ENCODE peak calls at places on chromosomes 1 and 21, in nine cellular contexts. One of them, this sample, is unnamed.

GRCh38 chr1:11691302-11691914 is at the start of gene DRAXIN:
- DNase-seq in Peyer's patch: no peak
- DNase-seq in heart left ventricle: no peak
- DNase-seq in CD4-positive, CD25-positive, alpha-beta regulatory T cell: no peak
- DNase-seq in transverse colon: no peak
- DNase-seq in lung: no peak
- DNase-seq in CD8-positive, alpha-beta memory T cell: no peak
- DNase-seq in Panc1: no peak
- DNase-seq in thoracic aorta: no peak
- DNase-seq in this sample: no peak

GRCh38 chr1:75616436-75617433 is 5.8 kb upstream of the SLC44A5 start:
- DNase-seq in thoracic aorta: no peak
- DNase-seq in lung: no peak
- DNase-seq in heart left ventricle: no peak
- DNase-seq in CD4-positive, CD25-positive, alpha-beta regulatory T cell: no peak
- DNase-seq in CD8-positive, alpha-beta memory T cell: no peak
- DNase-seq in Peyer's patch: peak; percentile 46
- DNase-seq in transverse colon: no peak
- DNase-seq in Panc1: no peak
- DNase-seq in this sample: no peak

GRCh38 chr1:231359113-231359512 is 21.0 kb downstream of the SPRTN start:
- DNase-seq in Panc1: no peak
- DNase-seq in lung: no peak
- DNase-seq in CD8-positive, alpha-beta memory T cell: no peak
- DNase-seq in heart left ventricle: no peak
- DNase-seq in Peyer's patch: no peak
- DNase-seq in thoracic aorta: no peak
- DNase-seq in transverse colon: no peak
- DNase-seq in CD4-positive, CD25-positive, alpha-beta regulatory T cell: no peak
- DNase-seq in this sample: no peak

GRCh38 chr1:30405081-30405480 is 318.3 kb downstream of the MATN1 start:
- DNase-seq in heart left ventricle: no peak
- DNase-seq in CD4-positive, CD25-positive, alpha-beta regulatory T cell: no peak
- DNase-seq in Panc1: no peak
- DNase-seq in thoracic aorta: no peak
- DNase-seq in CD8-positive, alpha-beta memory T cell: no peak
- DNase-seq in transverse colon: no peak
- DNase-seq in lung: no peak
- DNase-seq in Peyer's patch: peak; percentile 14
- DNase-seq in this sample: no peak

GRCh38 chr1:10339815-10340214 is 59.0 kb upstream of the PGD start:
- DNase-seq in Panc1: no peak
- DNase-seq in lung: no peak
- DNase-seq in CD8-positive, alpha-beta memory T cell: no peak
- DNase-seq in thoracic aorta: no peak
- DNase-seq in CD4-positive, CD25-positive, alpha-beta regulatory T cell: no peak
- DNase-seq in heart left ventricle: peak; percentile 67
- DNase-seq in transverse colon: peak; percentile 10
- DNase-seq in Peyer's patch: no peak
- DNase-seq in this sample: no peak

GRCh38 chr1:112461200-112461871 is 47.4 kb upstream of the WNT2B start:
- DNase-seq in CD4-positive, CD25-positive, alpha-beta regulatory T cell: no peak
- DNase-seq in thoracic aorta: no peak
- DNase-seq in CD8-positive, alpha-beta memory T cell: no peak
- DNase-seq in lung: peak; percentile 46
- DNase-seq in transverse colon: no peak
- DNase-seq in Peyer's patch: no peak
- DNase-seq in heart left ventricle: no peak
- DNase-seq in Panc1: no peak
- DNase-seq in this sample: no peak

GRCh38 chr1:201791775-201792166 is 37.2 kb upstream of the IPO9 start:
- DNase-seq in Panc1: no peak
- DNase-seq in CD8-positive, alpha-beta memory T cell: no peak
- DNase-seq in lung: no peak
- DNase-seq in transverse colon: no peak
- DNase-seq in Peyer's patch: no peak
- DNase-seq in thoracic aorta: peak; percentile 68
- DNase-seq in heart left ventricle: peak; percentile 52
- DNase-seq in CD4-positive, CD25-positive, alpha-beta regulatory T cell: no peak
- DNase-seq in this sample: no peak

GRCh38 chr1:216606047-216606637 is 117.1 kb downstream of the ESRRG start:
- DNase-seq in Panc1: no peak
- DNase-seq in CD4-positive, CD25-positive, alpha-beta regulatory T cell: no peak
- DNase-seq in lung: no peak
- DNase-seq in thoracic aorta: no peak
- DNase-seq in CD8-positive, alpha-beta memory T cell: no peak
- DNase-seq in Peyer's patch: no peak
- DNase-seq in heart left ventricle: no peak
- DNase-seq in transverse colon: no peak
- DNase-seq in this sample: no peak

GRCh38 chr1:42140191-42140590 is 13.0 kb upstream of the GUCA2B start:
- DNase-seq in CD4-positive, CD25-positive, alpha-beta regulatory T cell: no peak
- DNase-seq in lung: no peak
- DNase-seq in Panc1: no peak
- DNase-seq in thoracic aorta: no peak
- DNase-seq in CD8-positive, alpha-beta memory T cell: no peak
- DNase-seq in transverse colon: no peak
- DNase-seq in Peyer's patch: no peak
- DNase-seq in heart left ventricle: no peak
- DNase-seq in this sample: no peak

GRCh38 chr1:221045842-221046831 is 166.9 kb downstream of the HLX start:
- DNase-seq in thoracic aorta: no peak
- DNase-seq in Peyer's patch: no peak
- DNase-seq in Panc1: peak; percentile 12
- DNase-seq in transverse colon: no peak
- DNase-seq in heart left ventricle: no peak
- DNase-seq in lung: no peak
- DNase-seq in CD8-positive, alpha-beta memory T cell: no peak
- DNase-seq in CD4-positive, CD25-positive, alpha-beta regulatory T cell: no peak
- DNase-seq in this sample: no peak

GRCh38 chr21:37915941-37916794 is at the start of gene KCNJ6:
- DNase-seq in CD4-positive, CD25-positive, alpha-beta regulatory T cell: no peak
- DNase-seq in heart left ventricle: no peak
- DNase-seq in Peyer's patch: no peak
- DNase-seq in thoracic aorta: no peak
- DNase-seq in CD8-positive, alpha-beta memory T cell: no peak
- DNase-seq in transverse colon: no peak
- DNase-seq in lung: no peak
- DNase-seq in Panc1: no peak
- DNase-seq in this sample: no peak

GRCh38 chr1:217747156-217747769 is 116.1 kb downstream of the SPATA17 start:
- DNase-seq in CD8-positive, alpha-beta memory T cell: no peak
- DNase-seq in heart left ventricle: no peak
- DNase-seq in lung: no peak
- DNase-seq in CD4-positive, CD25-positive, alpha-beta regulatory T cell: peak; percentile 22
- DNase-seq in Peyer's patch: no peak
- DNase-seq in thoracic aorta: no peak
- DNase-seq in Panc1: peak; percentile 4
- DNase-seq in transverse colon: no peak
- DNase-seq in this sample: no peak

GRCh38 chr1:31689821-31690220 is 14.0 kb downstream of the COL16A1 start:
- DNase-seq in heart left ventricle: no peak
- DNase-seq in CD8-positive, alpha-beta memory T cell: no peak
- DNase-seq in CD4-positive, CD25-positive, alpha-beta regulatory T cell: no peak
- DNase-seq in transverse colon: no peak
- DNase-seq in Panc1: no peak
- DNase-seq in thoracic aorta: no peak
- DNase-seq in lung: no peak
- DNase-seq in Peyer's patch: no peak
- DNase-seq in this sample: no peak

GRCh38 chr1:220734571-220735326 is 13.4 kb upstream of the MTARC2 start:
- DNase-seq in thoracic aorta: no peak
- DNase-seq in transverse colon: peak; percentile 26
- DNase-seq in CD4-positive, CD25-positive, alpha-beta regulatory T cell: no peak
- DNase-seq in Panc1: no peak
- DNase-seq in heart left ventricle: no peak
- DNase-seq in Peyer's patch: no peak
- DNase-seq in lung: peak; percentile 44
- DNase-seq in CD8-positive, alpha-beta memory T cell: no peak
- DNase-seq in this sample: no peak

GRCh38 chr21:41707231-41707988 is 59.4 kb downstream of the RIPK4 start:
- DNase-seq in heart left ventricle: no peak
- DNase-seq in Peyer's patch: peak; percentile 69
- DNase-seq in Panc1: no peak
- DNase-seq in lung: no peak
- DNase-seq in thoracic aorta: no peak
- DNase-seq in CD4-positive, CD25-positive, alpha-beta regulatory T cell: no peak
- DNase-seq in CD8-positive, alpha-beta memory T cell: no peak
- DNase-seq in transverse colon: no peak
- DNase-seq in this sample: no peak

GRCh38 chr1:109495738-109496137 is 1.8 kb downstream of the CYB561D1 start:
- DNase-seq in Panc1: no peak
- DNase-seq in transverse colon: no peak
- DNase-seq in lung: no peak
- DNase-seq in CD4-positive, CD25-positive, alpha-beta regulatory T cell: no peak
- DNase-seq in CD8-positive, alpha-beta memory T cell: no peak
- DNase-seq in heart left ventricle: no peak
- DNase-seq in thoracic aorta: no peak
- DNase-seq in Peyer's patch: no peak
- DNase-seq in this sample: no peak

GRCh38 chr1:31944205-31945089 is 6.3 kb upstream of the PTP4A2 start:
- DNase-seq in heart left ventricle: peak; percentile 89
- DNase-seq in Peyer's patch: peak; percentile 92
- DNase-seq in CD8-positive, alpha-beta memory T cell: peak; percentile 66
- DNase-seq in Panc1: no peak
- DNase-seq in CD4-positive, CD25-positive, alpha-beta regulatory T cell: peak; percentile 95
- DNase-seq in lung: peak; percentile 92
- DNase-seq in thoracic aorta: peak; percentile 60
- DNase-seq in transverse colon: peak; percentile 96
- DNase-seq in this sample: peak; percentile 79

GRCh38 chr21:31772674-31773555 is 41.0 kb upstream of the SCAF4 start:
- DNase-seq in Panc1: no peak
- DNase-seq in CD8-positive, alpha-beta memory T cell: no peak
- DNase-seq in heart left ventricle: no peak
- DNase-seq in Peyer's patch: no peak
- DNase-seq in transverse colon: no peak
- DNase-seq in lung: no peak
- DNase-seq in CD4-positive, CD25-positive, alpha-beta regulatory T cell: no peak
- DNase-seq in thoracic aorta: no peak
- DNase-seq in this sample: no peak
- H3K4me3 ChIP-seq in Panc1: no peak overlapping the region
- H3K4me3 ChIP-seq in CD8-positive, alpha-beta memory T cell: no peak overlapping the region
- H3K4me3 ChIP-seq in heart left ventricle: no peak overlapping the region
- H3K4me3 ChIP-seq in Peyer's patch: no peak overlapping the region
- H3K4me3 ChIP-seq in transverse colon: no peak overlapping the region
- H3K4me3 ChIP-seq in lung: no peak overlapping the region
- H3K4me3 ChIP-seq in CD4-positive, CD25-positive, alpha-beta regulatory T cell: no peak overlapping the region
- H3K4me3 ChIP-seq in thoracic aorta: no peak overlapping the region
- H3K4me3 ChIP-seq in this sample: no peak overlapping the region

DNA sequence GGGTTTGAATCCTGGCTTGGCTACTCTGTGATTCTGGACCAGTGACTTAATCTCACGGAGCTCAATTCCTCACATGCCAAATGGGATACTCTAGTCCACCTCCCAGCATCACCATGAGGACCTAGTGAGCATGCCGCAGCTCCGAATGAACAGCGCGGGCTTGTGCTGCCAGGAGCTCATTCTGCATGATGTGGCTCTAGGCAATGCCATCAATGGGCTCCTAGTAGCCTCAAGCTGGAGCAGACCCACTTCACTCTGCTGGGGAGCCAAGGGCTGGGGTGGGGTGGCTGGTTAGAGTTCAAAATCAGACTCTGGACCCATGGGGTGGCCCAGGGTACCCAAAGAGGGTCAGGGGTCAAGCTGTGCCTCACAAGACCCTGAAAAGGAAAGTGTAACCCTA is 41.5 kb downstream of the CDK18 start:
- DNase-seq in CD4-positive, CD25-positive, alpha-beta regulatory T cell: no peak
- DNase-seq in thoracic aorta: no peak
- DNase-seq in Peyer's patch: peak; percentile 15
- DNase-seq in heart left ventricle: no peak
- DNase-seq in transverse colon: peak; percentile 5
- DNase-seq in lung: no peak
- DNase-seq in CD8-positive, alpha-beta memory T cell: no peak
- DNase-seq in Panc1: no peak
- DNase-seq in this sample: no peak
- H3K27me3 ChIP-seq in CD4-positive, CD25-positive, alpha-beta regulatory T cell: peaks cover 3% of the 10 kb centered on the region
- H3K27me3 ChIP-seq in thoracic aorta: no peaks in the 10 kb centered on the region
- H3K27me3 ChIP-seq in Peyer's patch: no peaks in the 10 kb centered on the region
- H3K27me3 ChIP-seq in heart left ventricle: no peaks in the 10 kb centered on the region
- H3K27me3 ChIP-seq in transverse colon: peaks cover 43% of the 10 kb centered on the region
- H3K27me3 ChIP-seq in lung: no peaks in the 10 kb centered on the region
- H3K27me3 ChIP-seq in CD8-positive, alpha-beta memory T cell: peaks cover 12% of the 10 kb centered on the region
- H3K27me3 ChIP-seq in Panc1: no peaks in the 10 kb centered on the region
- H3K27me3 ChIP-seq in this sample: peaks cover 3% of the 10 kb centered on the region

DNA sequence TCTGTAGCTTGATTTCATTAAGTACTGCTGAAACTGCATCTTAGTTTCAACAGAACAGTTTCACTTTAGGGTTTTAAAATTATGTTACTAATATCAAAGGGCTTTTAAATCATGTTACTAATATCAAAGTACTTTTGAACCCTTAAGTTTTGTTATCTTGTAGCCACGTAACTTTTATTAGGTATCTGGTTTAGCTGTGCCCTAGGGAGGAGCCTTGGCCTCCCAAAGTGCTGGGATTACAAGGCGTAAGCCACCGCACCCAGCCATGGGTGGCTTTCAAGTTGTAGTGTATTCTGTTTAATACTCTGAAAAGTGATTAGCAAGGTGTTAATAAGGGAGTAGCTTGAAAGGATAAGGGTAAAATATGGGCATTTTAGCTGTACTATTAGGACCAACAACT is 2.0 kb downstream of the KDM4A start:
- DNase-seq in lung: no peak
- DNase-seq in transverse colon: peak; percentile 24
- DNase-seq in heart left ventricle: no peak
- DNase-seq in CD4-positive, CD25-positive, alpha-beta regulatory T cell: peak; percentile 17
- DNase-seq in Panc1: no peak
- DNase-seq in thoracic aorta: no peak
- DNase-seq in CD8-positive, alpha-beta memory T cell: no peak
- DNase-seq in Peyer's patch: no peak
- DNase-seq in this sample: no peak
- H3K4me3 ChIP-seq in lung: no peak overlapping the region
- H3K4me3 ChIP-seq in transverse colon: peak overlapping the region; percentile 62
- H3K4me3 ChIP-seq in heart left ventricle: peak overlapping the region; percentile 68
- H3K4me3 ChIP-seq in CD4-positive, CD25-positive, alpha-beta regulatory T cell: peak overlapping the region; percentile 87
- H3K4me3 ChIP-seq in Panc1: peak overlapping the region; percentile 100
- H3K4me3 ChIP-seq in thoracic aorta: no peak overlapping the region
- H3K4me3 ChIP-seq in CD8-positive, alpha-beta memory T cell: no peak overlapping the region
- H3K4me3 ChIP-seq in Peyer's patch: peak overlapping the region; percentile 89
- H3K4me3 ChIP-seq in this sample: no peak overlapping the region

DNA sequence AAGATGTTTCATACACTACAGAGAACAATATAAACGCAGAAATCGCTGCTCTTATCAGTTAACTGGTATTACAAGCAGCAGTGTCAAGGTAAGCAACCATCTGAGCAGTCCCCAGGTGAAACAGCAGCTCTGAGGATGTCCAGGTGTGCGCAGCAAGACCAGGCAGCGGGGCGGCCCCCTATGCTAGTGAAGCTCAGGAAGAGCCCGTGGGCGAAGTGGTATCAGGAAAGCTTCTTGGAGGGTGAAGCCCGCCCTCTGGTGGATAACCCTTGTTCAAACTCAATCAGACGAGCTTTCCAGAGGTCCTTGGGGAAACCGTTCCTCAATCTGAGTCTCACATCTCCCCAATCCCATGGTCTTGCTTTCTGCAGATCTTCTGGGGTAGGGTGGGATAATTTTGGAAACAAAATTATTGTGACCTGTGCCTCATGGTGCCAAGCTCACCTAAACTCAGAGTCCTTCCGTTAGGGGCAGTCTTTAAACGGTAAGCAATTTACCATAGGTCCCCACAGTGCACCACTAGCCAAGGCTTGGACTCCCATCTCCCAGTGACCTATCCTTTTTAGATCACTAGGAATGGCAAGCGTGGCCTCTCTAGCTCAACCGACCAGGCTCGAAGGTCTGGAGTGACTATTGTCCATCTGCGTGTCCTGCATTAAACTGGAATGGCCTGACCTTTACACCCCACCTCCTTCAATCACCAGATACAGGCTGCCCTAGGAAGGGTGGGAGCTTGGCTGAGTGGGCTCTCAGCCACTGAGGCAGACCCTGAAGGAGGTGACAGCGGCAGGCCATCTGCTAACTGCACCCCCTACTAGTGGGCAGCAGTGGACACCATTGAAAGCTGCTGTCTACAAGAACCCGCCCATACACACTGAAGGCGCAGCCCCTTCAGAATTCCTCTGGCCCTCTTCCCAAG is 13.6 kb upstream of the FAM110D start:
- DNase-seq in thoracic aorta: no peak
- DNase-seq in transverse colon: peak; percentile 87
- DNase-seq in heart left ventricle: peak; percentile 78
- DNase-seq in Panc1: peak; percentile 69
- DNase-seq in CD4-positive, CD25-positive, alpha-beta regulatory T cell: peak; percentile 81
- DNase-seq in Peyer's patch: peak; percentile 79
- DNase-seq in lung: peak; percentile 81
- DNase-seq in CD8-positive, alpha-beta memory T cell: peak; percentile 56
- DNase-seq in this sample: peak; percentile 70
- H3K27me3 ChIP-seq in thoracic aorta: no peaks in the 10 kb centered on the region
- H3K27me3 ChIP-seq in transverse colon: no peaks in the 10 kb centered on the region
- H3K27me3 ChIP-seq in heart left ventricle: no peaks in the 10 kb centered on the region
- H3K27me3 ChIP-seq in Panc1: no peaks in the 10 kb centered on the region
- H3K27me3 ChIP-seq in CD4-positive, CD25-positive, alpha-beta regulatory T cell: no peaks in the 10 kb centered on the region
- H3K27me3 ChIP-seq in Peyer's patch: no peaks in the 10 kb centered on the region
- H3K27me3 ChIP-seq in lung: no peaks in the 10 kb centered on the region
- H3K27me3 ChIP-seq in CD8-positive, alpha-beta memory T cell: no peaks in the 10 kb centered on the region
- H3K27me3 ChIP-seq in this sample: no peaks in the 10 kb centered on the region